ENCODE peak calls at places on chromosome 18, in eight cellular contexts. One of them, this sample, is unnamed.

GRCh38 chr18:51248685-51249084 is 51.2 kb upstream of the MEX3C start:
- DNase-seq in choroid plexus epithelial cell: no peak
- DNase-seq in psoas muscle: no peak
- DNase-seq in COR-L47: no peak
- DNase-seq in HFFc6: no peak
- DNase-seq in stimulated activated CD4-positive, alpha-beta T cell treated with anti-CD3 and anti-CD28 coated beads, TNF-alpha, amount 100 ng/mL, for 4 hours: no peak
- DNase-seq in CD14-positive monocyte: no peak
- DNase-seq in HuH-7.5: no peak
- DNase-seq in this sample: no peak

GRCh38 chr18:3037423-3037915 is 24.5 kb upstream of the LPIN2 start:
- DNase-seq in stimulated activated CD4-positive, alpha-beta T cell treated with anti-CD3 and anti-CD28 coated beads, TNF-alpha, amount 100 ng/mL, for 4 hours: no peak
- DNase-seq in HFFc6: peak
- DNase-seq in CD14-positive monocyte: peak
- DNase-seq in psoas muscle: no peak
- DNase-seq in choroid plexus epithelial cell: peak
- DNase-seq in COR-L47: no peak
- DNase-seq in HuH-7.5: peak
- DNase-seq in this sample: peak

GRCh38 chr18:31687529-31687928 is 3.1 kb upstream of the B4GALT6 start:
- DNase-seq in CD14-positive monocyte: no peak
- DNase-seq in choroid plexus epithelial cell: peak
- DNase-seq in COR-L47: no peak
- DNase-seq in HFFc6: no peak
- DNase-seq in psoas muscle: no peak
- DNase-seq in stimulated activated CD4-positive, alpha-beta T cell treated with anti-CD3 and anti-CD28 coated beads, TNF-alpha, amount 100 ng/mL, for 4 hours: no peak
- DNase-seq in HuH-7.5: no peak
- DNase-seq in this sample: no peak

GRCh38 chr18:29879763-29880162 is 1162.8 kb downstream of the DSC3 start:
- DNase-seq in COR-L47: no peak
- DNase-seq in HFFc6: no peak
- DNase-seq in psoas muscle: no peak
- DNase-seq in CD14-positive monocyte: no peak
- DNase-seq in stimulated activated CD4-positive, alpha-beta T cell treated with anti-CD3 and anti-CD28 coated beads, TNF-alpha, amount 100 ng/mL, for 4 hours: no peak
- DNase-seq in choroid plexus epithelial cell: no peak
- DNase-seq in HuH-7.5: no peak
- DNase-seq in this sample: no peak

GRCh38 chr18:471701-472100 is 28.8 kb downstream of the COLEC12 start:
- DNase-seq in stimulated activated CD4-positive, alpha-beta T cell treated with anti-CD3 and anti-CD28 coated beads, TNF-alpha, amount 100 ng/mL, for 4 hours: no peak
- DNase-seq in COR-L47: no peak
- DNase-seq in HFFc6: no peak
- DNase-seq in psoas muscle: no peak
- DNase-seq in choroid plexus epithelial cell: no peak
- DNase-seq in CD14-positive monocyte: no peak
- DNase-seq in HuH-7.5: no peak
- DNase-seq in this sample: no peak

GRCh38 chr18:2536493-2536892 is 34.8 kb downstream of the METTL4 start:
- DNase-seq in CD14-positive monocyte: no peak
- DNase-seq in HFFc6: peak
- DNase-seq in choroid plexus epithelial cell: peak
- DNase-seq in COR-L47: no peak
- DNase-seq in HuH-7.5: no peak
- DNase-seq in stimulated activated CD4-positive, alpha-beta T cell treated with anti-CD3 and anti-CD28 coated beads, TNF-alpha, amount 100 ng/mL, for 4 hours: no peak
- DNase-seq in psoas muscle: no peak
- DNase-seq in this sample: no peak

GRCh38 chr18:73663581-73663980 is 484.1 kb downstream of the FBXO15 start:
- DNase-seq in HuH-7.5: no peak
- DNase-seq in CD14-positive monocyte: no peak
- DNase-seq in psoas muscle: no peak
- DNase-seq in stimulated activated CD4-positive, alpha-beta T cell treated with anti-CD3 and anti-CD28 coated beads, TNF-alpha, amount 100 ng/mL, for 4 hours: no peak
- DNase-seq in HFFc6: no peak
- DNase-seq in choroid plexus epithelial cell: no peak
- DNase-seq in COR-L47: no peak
- DNase-seq in this sample: no peak

GRCh38 chr18:48792611-48793368 is 158.0 kb downstream of the SMAD7 start:
- DNase-seq in COR-L47: no peak
- DNase-seq in HuH-7.5: no peak
- DNase-seq in HFFc6: no peak
- DNase-seq in stimulated activated CD4-positive, alpha-beta T cell treated with anti-CD3 and anti-CD28 coated beads, TNF-alpha, amount 100 ng/mL, for 4 hours: no peak
- DNase-seq in CD14-positive monocyte: no peak
- DNase-seq in psoas muscle: no peak
- DNase-seq in choroid plexus epithelial cell: no peak
- DNase-seq in this sample: no peak

GRCh38 chr18:5582849-5583667 is 39.3 kb upstream of the EPB41L3 start:
- DNase-seq in choroid plexus epithelial cell: peak
- DNase-seq in CD14-positive monocyte: peak
- DNase-seq in stimulated activated CD4-positive, alpha-beta T cell treated with anti-CD3 and anti-CD28 coated beads, TNF-alpha, amount 100 ng/mL, for 4 hours: no peak
- DNase-seq in COR-L47: no peak
- DNase-seq in HuH-7.5: no peak
- DNase-seq in HFFc6: no peak
- DNase-seq in psoas muscle: no peak
- DNase-seq in this sample: no peak

GRCh38 chr18:43524260-43524659 is 247.0 kb upstream of the SYT4 start:
- DNase-seq in HuH-7.5: no peak
- DNase-seq in HFFc6: no peak
- DNase-seq in stimulated activated CD4-positive, alpha-beta T cell treated with anti-CD3 and anti-CD28 coated beads, TNF-alpha, amount 100 ng/mL, for 4 hours: no peak
- DNase-seq in CD14-positive monocyte: no peak
- DNase-seq in COR-L47: no peak
- DNase-seq in psoas muscle: no peak
- DNase-seq in choroid plexus epithelial cell: no peak
- DNase-seq in this sample: no peak

GRCh38 chr18:25075793-25076192 is 276.2 kb downstream of the ZNF521 start:
- DNase-seq in HuH-7.5: no peak
- DNase-seq in stimulated activated CD4-positive, alpha-beta T cell treated with anti-CD3 and anti-CD28 coated beads, TNF-alpha, amount 100 ng/mL, for 4 hours: no peak
- DNase-seq in CD14-positive monocyte: no peak
- DNase-seq in psoas muscle: no peak
- DNase-seq in choroid plexus epithelial cell: no peak
- DNase-seq in HFFc6: no peak
- DNase-seq in COR-L47: no peak
- DNase-seq in this sample: no peak

GRCh38 chr18:45166341-45167108 is 448.8 kb upstream of the SLC14A2 start:
- DNase-seq in psoas muscle: peak
- DNase-seq in HuH-7.5: no peak
- DNase-seq in HFFc6: peak
- DNase-seq in stimulated activated CD4-positive, alpha-beta T cell treated with anti-CD3 and anti-CD28 coated beads, TNF-alpha, amount 100 ng/mL, for 4 hours: no peak
- DNase-seq in COR-L47: no peak
- DNase-seq in CD14-positive monocyte: no peak
- DNase-seq in choroid plexus epithelial cell: peak
- DNase-seq in this sample: no peak

GRCh38 chr18:9488535-9488934 is 13.2 kb downstream of the RALBP1 start:
- DNase-seq in HFFc6: no peak
- DNase-seq in psoas muscle: no peak
- DNase-seq in CD14-positive monocyte: no peak
- DNase-seq in HuH-7.5: no peak
- DNase-seq in choroid plexus epithelial cell: no peak
- DNase-seq in COR-L47: no peak
- DNase-seq in stimulated activated CD4-positive, alpha-beta T cell treated with anti-CD3 and anti-CD28 coated beads, TNF-alpha, amount 100 ng/mL, for 4 hours: no peak
- DNase-seq in this sample: no peak

GRCh38 chr18:11149441-11150270 is at the start of gene PIEZO2:
- DNase-seq in HFFc6: no peak
- DNase-seq in COR-L47: no peak
- DNase-seq in stimulated activated CD4-positive, alpha-beta T cell treated with anti-CD3 and anti-CD28 coated beads, TNF-alpha, amount 100 ng/mL, for 4 hours: no peak
- DNase-seq in HuH-7.5: peak
- DNase-seq in psoas muscle: peak
- DNase-seq in CD14-positive monocyte: no peak
- DNase-seq in choroid plexus epithelial cell: peak
- DNase-seq in this sample: no peak

GRCh38 chr18:7459851-7460774 is 107.0 kb upstream of the PTPRM start:
- DNase-seq in COR-L47: no peak
- DNase-seq in choroid plexus epithelial cell: peak
- DNase-seq in CD14-positive monocyte: no peak
- DNase-seq in HFFc6: no peak
- DNase-seq in stimulated activated CD4-positive, alpha-beta T cell treated with anti-CD3 and anti-CD28 coated beads, TNF-alpha, amount 100 ng/mL, for 4 hours: no peak
- DNase-seq in psoas muscle: no peak
- DNase-seq in HuH-7.5: no peak
- DNase-seq in this sample: peak

GRCh38 chr18:28834889-28835288 is 658.0 kb upstream of the CDH2 start:
- DNase-seq in HuH-7.5: no peak
- DNase-seq in psoas muscle: no peak
- DNase-seq in CD14-positive monocyte: no peak
- DNase-seq in COR-L47: no peak
- DNase-seq in stimulated activated CD4-positive, alpha-beta T cell treated with anti-CD3 and anti-CD28 coated beads, TNF-alpha, amount 100 ng/mL, for 4 hours: no peak
- DNase-seq in HFFc6: peak
- DNase-seq in choroid plexus epithelial cell: peak
- DNase-seq in this sample: no peak

GRCh38 chr18:37578886-37579513 is 13.4 kb upstream of the CELF4 start:
- DNase-seq in psoas muscle: no peak
- DNase-seq in HuH-7.5: no peak
- DNase-seq in stimulated activated CD4-positive, alpha-beta T cell treated with anti-CD3 and anti-CD28 coated beads, TNF-alpha, amount 100 ng/mL, for 4 hours: no peak
- DNase-seq in COR-L47: peak
- DNase-seq in HFFc6: peak
- DNase-seq in choroid plexus epithelial cell: peak
- DNase-seq in CD14-positive monocyte: no peak
- DNase-seq in this sample: peak